ENCODE peak calls at places on chromosomes 16 and 17, in five cellular contexts. G is fibroblast of lung, K is T-helper 17 cell, M is anterior cingulate cortex, P is gastrocnemius medialis. R is an unnamed sample.

GRCh38 chr17:28018439-28019070 is 23.9 kb upstream of the NLK start:
- DNase-seq in G (no peak), K (no peak), M (no peak), P (no peak), R (no peak)

GRCh38 chr17:41982026-41982989 is 15.7 kb downstream of the CNP start:
- DNase-seq in G (no peak), K (no peak), M (no peak), P (no peak), R (no peak)

GRCh38 chr16:12341966-12342365 is 365.4 kb downstream of the SNX29 start:
- DNase-seq in G (no peak), K (no peak), M (no peak), P (no peak), R (no peak)

GRCh38 chr16:18979936-18980335 is 3.8 kb upstream of the TMC7 start:
- DNase-seq in G (no peak), K (no peak), M (no peak), P (no peak), R (no peak)

GRCh38 chr16:19812986-19813385 is 71.7 kb downstream of the GPRC5B start:
- DNase-seq in G (no peak), K (no peak), M (no peak), P (no peak), R (no peak)

GRCh38 chr16:85622683-85623082 is 9.6 kb downstream of the GSE1 start:
- DNase-seq in G (no peak), K (no peak), M (no peak), P (no peak), R (no peak)

GRCh38 chr16:28259091-28259780 is 33.1 kb upstream of the SBK1 start:
- DNase-seq in G (no peak), K (no peak), M (no peak), P (peak; percentile 55), R (no peak)

GRCh38 chr17:66971730-66972441 is 7.4 kb downstream of the CACNG4 start:
- DNase-seq in G (no peak), K (no peak), M (no peak), P (no peak), R (no peak)

GRCh38 chr16:86357303-86357702 is 153.0 kb upstream of the FOXF1 start:
- DNase-seq in G (no peak), K (no peak), M (no peak), P (no peak), R (no peak)

GRCh38 chr17:63774141-63774981 is at the start of gene DDX42:
- DNase-seq in G (peak; percentile 63), K (peak; percentile 17), M (peak; percentile 62), P (peak; percentile 52), R (no peak)

GRCh38 chr16:56549744-56550385 is 15.0 kb upstream of the MT4 start:
- DNase-seq in G (no peak), K (no peak), M (no peak), P (no peak), R (no peak)

GRCh38 chr17:17723354-17724261 is 42.4 kb downstream of the RAI1 start:
- DNase-seq in G (peak; percentile 81), K (no peak), M (peak; percentile 61), P (no peak), R (no peak)

GRCh38 chr17:74282587-74283370 is 8.7 kb downstream of the DNAI2 start:
- DNase-seq in G (no peak), K (peak; percentile 21), M (no peak), P (no peak), R (peak; percentile 47)

GRCh38 chr16:81740163-81740562 is 38.9 kb upstream of the PLCG2 start:
- DNase-seq in G (no peak), K (no peak), M (no peak), P (no peak), R (no peak)

GRCh38 chr17:57541472-57542394 is 203.4 kb downstream of the CCDC182 start:
- DNase-seq in G (peak; percentile 54), K (no peak), M (no peak), P (peak; percentile 74), R (no peak)

GRCh38 chr17:79619196-79619595 is 8.3 kb upstream of the RBFOX3 start:
- DNase-seq in G (no peak), K (no peak), M (no peak), P (no peak), R (no peak)

GRCh38 chr16:29815032-29815721 is 775 bp upstream of the PAGR1 start:
- DNase-seq in G (no peak), K (no peak), M (no peak), P (peak; percentile 32), R (peak; percentile 39)

GRCh38 chr17:81644976-81645952 is 8.3 kb downstream of the TSPAN10 start:
- DNase-seq in G (no peak), K (no peak), M (no peak), P (no peak), R (no peak)

GRCh38 chr17:73423806-73424205 is 112.0 kb upstream of the CDC42EP4 start:
- DNase-seq in G (no peak), K (no peak), M (no peak), P (no peak), R (no peak)

GRCh38 chr17:3771140-3771539 is 29.8 kb downstream of the ITGAE start:
- DNase-seq in G (no peak), K (no peak), M (no peak), P (no peak), R (no peak)

GRCh38 chr17:78820841-78821240 is 19.8 kb downstream of the USP36 start:
- DNase-seq in G (no peak), K (no peak), M (no peak), P (no peak), R (no peak)

GRCh38 chr16:56401482-56401881 is 23.9 kb downstream of the AMFR start:
- DNase-seq in G (no peak), K (no peak), M (no peak), P (peak; percentile 92), R (no peak)

GRCh38 chr16:88013091-88013609 is 61.9 kb downstream of the BANP start:
- DNase-seq in G (no peak), K (no peak), M (no peak), P (no peak), R (no peak)

GRCh38 chr17:72804949-72805348 is 287.5 kb downstream of the SLC39A11 start:
- DNase-seq in G (no peak), K (no peak), M (no peak), P (no peak), R (no peak)

GRCh38 chr16:27460663-27461482 is 58.9 kb downstream of the IL21R start:
- DNase-seq in G (no peak), K (no peak), M (no peak), P (peak; percentile 77), R (no peak)

GRCh38 chr16:31010539-31010938 is at the start of gene STX1B:
- DNase-seq in G (peak; percentile 41), K (peak; percentile 19), M (peak; percentile 72), P (no peak), R (peak; percentile 73)

GRCh38 chr16:66853261-66854139 is 9.3 kb downstream of the CA7 start:
- DNase-seq in G (no peak), K (no peak), M (no peak), P (no peak), R (no peak)

GRCh38 chr17:79631640-79632431 is 21.0 kb upstream of the RBFOX3 start:
- DNase-seq in G (no peak), K (no peak), M (no peak), P (no peak), R (no peak)

GRCh38 chr17:38459556-38459955 is 31.3 kb downstream of the ARHGAP23 start:
- DNase-seq in G (no peak), K (no peak), M (no peak), P (peak; percentile 69), R (no peak)

GRCh38 chr17:21089145-21089544 is 37.6 kb upstream of the DHRS7B start:
- DNase-seq in G (no peak), K (no peak), M (no peak), P (no peak), R (no peak)

GRCh38 chr17:63488851-63489250 is 12.0 kb downstream of the ACE start:
- DNase-seq in G (no peak), K (no peak), M (no peak), P (no peak), R (no peak)

GRCh38 chr17:16281351-16281750 is 64.3 kb downstream of the PIGL start:
- DNase-seq in G (peak; percentile 86), K (no peak), M (no peak), P (no peak), R (no peak)

R was measured in CD8-positive, alpha-beta T cell.